ENCODE peak calls at places on chromosomes 16 and 17, in five cellular contexts. One of them, this sample, is unnamed.

GRCh38 chr17:36525888-36526287 is 8.8 kb downstream of the MYO19 start:
- DNase-seq in IMR-90: no peak
- DNase-seq in brain microvascular endothelial cell: no peak
- DNase-seq in BJ: no peak
- DNase-seq in uterus: no peak
- DNase-seq in this sample: no peak

GRCh38 chr17:27541326-27542023 is 85.2 kb downstream of the KSR1 start:
- DNase-seq in IMR-90: no peak
- DNase-seq in brain microvascular endothelial cell: no peak
- DNase-seq in BJ: no peak
- DNase-seq in uterus: no peak
- DNase-seq in this sample: no peak

GRCh38 chr16:17222756-17223411 is 247.9 kb downstream of the XYLT1 start:
- DNase-seq in IMR-90: no peak
- DNase-seq in brain microvascular endothelial cell: no peak
- DNase-seq in BJ: no peak
- DNase-seq in uterus: no peak
- DNase-seq in this sample: no peak

GRCh38 chr16:25106567-25107465 is 4.7 kb upstream of the LCMT1 start:
- DNase-seq in IMR-90: peak; percentile 77
- DNase-seq in brain microvascular endothelial cell: peak; percentile 85
- DNase-seq in BJ: no peak
- DNase-seq in uterus: peak; percentile 95
- DNase-seq in this sample: peak; percentile 86

GRCh38 chr16:71498031-71498430 is 8.9 kb upstream of the ZNF19 start:
- DNase-seq in IMR-90: no peak
- DNase-seq in brain microvascular endothelial cell: no peak
- DNase-seq in BJ: no peak
- DNase-seq in uterus: no peak
- DNase-seq in this sample: no peak

GRCh38 chr16:30748634-30749445 is 615 bp downstream of the PHKG2 start:
- DNase-seq in IMR-90: peak; percentile 52
- DNase-seq in brain microvascular endothelial cell: peak; percentile 43
- DNase-seq in BJ: no peak
- DNase-seq in uterus: peak; percentile 47
- DNase-seq in this sample: peak; percentile 57

GRCh38 chr16:49587051-49587450 is 213.4 kb downstream of the C16orf78 start:
- DNase-seq in IMR-90: no peak
- DNase-seq in brain microvascular endothelial cell: no peak
- DNase-seq in BJ: no peak
- DNase-seq in uterus: no peak
- DNase-seq in this sample: no peak

GRCh38 chr17:15213381-15214087 is 51.6 kb downstream of the PMP22 start:
- DNase-seq in IMR-90: peak; percentile 16
- DNase-seq in brain microvascular endothelial cell: peak; percentile 26
- DNase-seq in BJ: no peak
- DNase-seq in uterus: no peak
- DNase-seq in this sample: peak; percentile 67

GRCh38 chr17:60602385-60602742 is 2.4 kb downstream of the PPM1D start:
- DNase-seq in IMR-90: no peak
- DNase-seq in brain microvascular endothelial cell: peak; percentile 6
- DNase-seq in BJ: no peak
- DNase-seq in uterus: no peak
- DNase-seq in this sample: peak; percentile 12

GRCh38 chr17:64641499-64641898 is 20.6 kb downstream of the SMURF2 start:
- DNase-seq in IMR-90: peak; percentile 91
- DNase-seq in brain microvascular endothelial cell: peak; percentile 85
- DNase-seq in BJ: peak; percentile 54
- DNase-seq in uterus: no peak
- DNase-seq in this sample: peak; percentile 86

GRCh38 chr17:49209061-49209571 is 1.3 kb downstream of the GNGT2 start:
- DNase-seq in IMR-90: no peak
- DNase-seq in brain microvascular endothelial cell: no peak
- DNase-seq in BJ: no peak
- DNase-seq in uterus: no peak
- DNase-seq in this sample: no peak

GRCh38 chr17:15998031-15998574 is 1.4 kb downstream of the ZSWIM7 start:
- DNase-seq in IMR-90: no peak
- DNase-seq in brain microvascular endothelial cell: no peak
- DNase-seq in BJ: no peak
- DNase-seq in uterus: no peak
- DNase-seq in this sample: no peak

GRCh38 chr17:43772877-43773648 is 5.7 kb downstream of the DUSP3 start:
- DNase-seq in IMR-90: no peak
- DNase-seq in brain microvascular endothelial cell: no peak
- DNase-seq in BJ: no peak
- DNase-seq in uterus: no peak
- DNase-seq in this sample: no peak

GRCh38 chr16:71933913-71934696 is 38.8 kb downstream of the IST1 start:
- DNase-seq in IMR-90: peak; percentile 79
- DNase-seq in brain microvascular endothelial cell: peak; percentile 57
- DNase-seq in BJ: no peak
- DNase-seq in uterus: no peak
- DNase-seq in this sample: peak; percentile 86

GRCh38 chr17:43905400-43905984 is 1.8 kb downstream of the MPP2 start:
- DNase-seq in IMR-90: no peak
- DNase-seq in brain microvascular endothelial cell: no peak
- DNase-seq in BJ: no peak
- DNase-seq in uterus: no peak
- DNase-seq in this sample: no peak

GRCh38 chr17:16328997-16329396 is 24.3 kb downstream of the CENPV start:
- DNase-seq in IMR-90: no peak
- DNase-seq in brain microvascular endothelial cell: no peak
- DNase-seq in BJ: no peak
- DNase-seq in uterus: no peak
- DNase-seq in this sample: no peak

GRCh38 chr17:8118769-8119574 is 658 bp upstream of the ALOXE3 start:
- DNase-seq in IMR-90: peak; percentile 80
- DNase-seq in brain microvascular endothelial cell: peak; percentile 85
- DNase-seq in BJ: no peak
- DNase-seq in uterus: peak; percentile 90
- DNase-seq in this sample: peak; percentile 83

GRCh38 chr17:3027786-3028532 is 35.4 kb downstream of the OR1D5 start:
- DNase-seq in IMR-90: no peak
- DNase-seq in brain microvascular endothelial cell: no peak
- DNase-seq in BJ: no peak
- DNase-seq in uterus: no peak
- DNase-seq in this sample: no peak

GRCh38 chr16:58024673-58025350 is 742 bp upstream of the MMP15 start:
- DNase-seq in IMR-90: no peak
- DNase-seq in brain microvascular endothelial cell: no peak
- DNase-seq in BJ: no peak
- DNase-seq in uterus: no peak
- DNase-seq in this sample: peak; percentile 20

GRCh38 chr17:16428098-16428882 is 12.9 kb downstream of the TRPV2 start:
- DNase-seq in IMR-90: peak; percentile 59
- DNase-seq in brain microvascular endothelial cell: no peak
- DNase-seq in BJ: no peak
- DNase-seq in uterus: peak; percentile 52
- DNase-seq in this sample: peak; percentile 68

GRCh38 chr17:21119247-21119944 is 7.4 kb upstream of the DHRS7B start:
- DNase-seq in IMR-90: peak; percentile 61
- DNase-seq in brain microvascular endothelial cell: peak; percentile 52
- DNase-seq in BJ: no peak
- DNase-seq in uterus: peak; percentile 80
- DNase-seq in this sample: peak; percentile 78

GRCh38 chr17:81000631-81001357 is 9.2 kb downstream of the CHMP6 start:
- DNase-seq in IMR-90: no peak
- DNase-seq in brain microvascular endothelial cell: no peak
- DNase-seq in BJ: no peak
- DNase-seq in uterus: no peak
- DNase-seq in this sample: no peak

GRCh38 chr17:1071103-1071825 is 74.3 kb downstream of the TIMM22 start:
- DNase-seq in IMR-90: no peak
- DNase-seq in brain microvascular endothelial cell: no peak
- DNase-seq in BJ: no peak
- DNase-seq in uterus: no peak
- DNase-seq in this sample: no peak

GRCh38 chr16:1635070-1635469 is 22.9 kb downstream of the CRAMP1 start:
- DNase-seq in IMR-90: no peak
- DNase-seq in brain microvascular endothelial cell: peak; percentile 19
- DNase-seq in BJ: no peak
- DNase-seq in uterus: no peak
- DNase-seq in this sample: no peak

GRCh38 chr17:21108651-21109050 is 18.1 kb upstream of the DHRS7B start:
- DNase-seq in IMR-90: no peak
- DNase-seq in brain microvascular endothelial cell: no peak
- DNase-seq in BJ: no peak
- DNase-seq in uterus: no peak
- DNase-seq in this sample: no peak

GRCh38 chr17:3603119-3603869 is 5.9 kb downstream of the TRPV1 start:
- DNase-seq in IMR-90: peak; percentile 84
- DNase-seq in brain microvascular endothelial cell: peak; percentile 38
- DNase-seq in BJ: peak; percentile 62
- DNase-seq in uterus: no peak
- DNase-seq in this sample: peak; percentile 74

GRCh38 chr17:82338858-82339633 is 5.5 kb upstream of the SECTM1 start:
- DNase-seq in IMR-90: peak; percentile 71
- DNase-seq in brain microvascular endothelial cell: peak; percentile 72
- DNase-seq in BJ: no peak
- DNase-seq in uterus: peak; percentile 75
- DNase-seq in this sample: peak; percentile 73

DNA sequence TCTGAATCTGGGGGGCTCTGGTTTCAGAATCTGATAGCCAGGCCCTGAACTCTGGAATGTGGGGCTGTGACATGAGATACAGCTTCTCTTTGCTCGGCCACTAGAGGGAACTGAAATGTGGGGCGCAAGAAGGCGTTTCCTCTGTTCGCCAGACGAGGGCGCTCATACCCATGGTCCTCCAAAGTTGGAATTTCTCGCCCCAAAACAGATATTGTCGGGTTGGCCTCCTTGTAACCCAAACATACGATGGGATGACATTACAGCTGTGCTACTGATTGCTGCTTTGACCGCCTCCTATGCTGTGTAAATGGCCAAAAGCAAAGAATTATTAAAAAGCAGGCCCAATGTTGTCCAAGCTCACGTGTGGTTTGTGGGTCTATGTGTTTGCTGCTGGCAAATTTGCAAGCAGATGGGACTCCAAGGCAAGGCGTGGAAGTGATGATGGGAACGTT is 13.1 kb upstream of the MSI2 start:
- DNase-seq in IMR-90: peak; percentile 60
- DNase-seq in brain microvascular endothelial cell: peak; percentile 61
- DNase-seq in BJ: no peak
- DNase-seq in uterus: peak; percentile 58
- DNase-seq in this sample: peak; percentile 78
- TF ChIP-seq CTCF in IMR-90: peak; percentile 100
- TF ChIP-seq CTCF in brain microvascular endothelial cell: peak; percentile 100
- TF ChIP-seq CTCF in BJ: peak; percentile 100
- TF ChIP-seq CTCF in uterus: peak; percentile 90
- TF ChIP-seq CTCF in this sample: peak; percentile 100

GRCh38 chr16:87490091-87490798 is 2.6 kb downstream of the ZCCHC14 start:
- DNase-seq in IMR-90: no peak
- DNase-seq in brain microvascular endothelial cell: no peak
- DNase-seq in BJ: no peak
- DNase-seq in uterus: no peak
- DNase-seq in this sample: peak; percentile 12
- H3K4me3 ChIP-seq in IMR-90: peak overlapping the region; percentile 67
- H3K4me3 ChIP-seq in brain microvascular endothelial cell: peak overlapping the region; percentile 57
- H3K4me3 ChIP-seq in BJ: peak overlapping the region; percentile 45
- H3K4me3 ChIP-seq in uterus: peak overlapping the region; percentile 45
- H3K4me3 ChIP-seq in this sample: peak overlapping the region; percentile 55

DNA sequence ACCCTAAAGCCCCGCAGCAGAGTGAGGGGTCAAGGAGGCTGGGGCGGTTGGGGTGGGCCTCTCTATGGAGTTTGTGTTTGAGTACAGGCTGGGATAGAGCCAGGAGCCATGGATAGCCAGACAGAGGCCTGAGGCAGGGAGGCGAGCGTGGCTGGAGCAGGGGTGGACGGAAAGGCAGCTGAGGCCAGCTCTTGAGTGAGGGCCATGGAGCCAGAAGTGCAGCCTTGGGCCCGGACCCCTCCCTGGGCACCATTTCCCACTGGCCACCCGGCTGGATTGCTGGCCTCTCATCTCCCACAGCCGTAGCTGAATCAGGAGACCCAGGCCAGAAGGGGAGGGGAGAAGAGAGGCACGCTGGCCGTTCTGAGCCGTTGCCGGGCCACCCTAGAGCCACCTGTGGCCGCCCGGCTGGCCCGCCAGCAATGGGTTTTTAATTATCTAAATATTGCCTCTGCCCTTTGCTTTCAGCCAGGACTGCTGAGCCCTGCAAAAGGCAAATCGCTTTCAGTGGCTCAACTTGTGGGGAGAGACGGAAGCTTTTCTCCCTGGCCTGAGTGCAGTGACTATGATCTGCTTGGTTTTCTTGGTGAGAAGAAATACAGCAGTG is 75.2 kb upstream of the GSE1 start:
- DNase-seq in IMR-90: no peak
- DNase-seq in brain microvascular endothelial cell: no peak
- DNase-seq in BJ: no peak
- DNase-seq in uterus: no peak
- DNase-seq in this sample: no peak
- TF ChIP-seq CTCF in IMR-90: no peak
- TF ChIP-seq CTCF in brain microvascular endothelial cell: no peak
- TF ChIP-seq CTCF in BJ: no peak
- TF ChIP-seq CTCF in uterus: no peak
- TF ChIP-seq CTCF in this sample: no peak

GRCh38 chr16:7374614-7375174 is 42.0 kb downstream of the RBFOX1 start:
- DNase-seq in IMR-90: no peak
- DNase-seq in brain microvascular endothelial cell: no peak
- DNase-seq in BJ: no peak
- DNase-seq in uterus: no peak
- DNase-seq in this sample: no peak

GRCh38 chr16:7380907-7381306 is 48.3 kb downstream of the RBFOX1 start:
- DNase-seq in IMR-90: no peak
- DNase-seq in brain microvascular endothelial cell: no peak
- DNase-seq in BJ: no peak
- DNase-seq in uterus: no peak
- DNase-seq in this sample: no peak

GRCh38 chr16:7376227-7376626 is 43.6 kb downstream of the RBFOX1 start:
- DNase-seq in IMR-90: no peak
- DNase-seq in brain microvascular endothelial cell: no peak
- DNase-seq in BJ: no peak
- DNase-seq in uterus: no peak
- DNase-seq in this sample: no peak

GRCh38 chr16:7377231-7377630 is 44.6 kb downstream of the RBFOX1 start:
- DNase-seq in IMR-90: no peak
- DNase-seq in brain microvascular endothelial cell: no peak
- DNase-seq in BJ: no peak
- DNase-seq in uterus: no peak
- DNase-seq in this sample: no peak

DNA sequence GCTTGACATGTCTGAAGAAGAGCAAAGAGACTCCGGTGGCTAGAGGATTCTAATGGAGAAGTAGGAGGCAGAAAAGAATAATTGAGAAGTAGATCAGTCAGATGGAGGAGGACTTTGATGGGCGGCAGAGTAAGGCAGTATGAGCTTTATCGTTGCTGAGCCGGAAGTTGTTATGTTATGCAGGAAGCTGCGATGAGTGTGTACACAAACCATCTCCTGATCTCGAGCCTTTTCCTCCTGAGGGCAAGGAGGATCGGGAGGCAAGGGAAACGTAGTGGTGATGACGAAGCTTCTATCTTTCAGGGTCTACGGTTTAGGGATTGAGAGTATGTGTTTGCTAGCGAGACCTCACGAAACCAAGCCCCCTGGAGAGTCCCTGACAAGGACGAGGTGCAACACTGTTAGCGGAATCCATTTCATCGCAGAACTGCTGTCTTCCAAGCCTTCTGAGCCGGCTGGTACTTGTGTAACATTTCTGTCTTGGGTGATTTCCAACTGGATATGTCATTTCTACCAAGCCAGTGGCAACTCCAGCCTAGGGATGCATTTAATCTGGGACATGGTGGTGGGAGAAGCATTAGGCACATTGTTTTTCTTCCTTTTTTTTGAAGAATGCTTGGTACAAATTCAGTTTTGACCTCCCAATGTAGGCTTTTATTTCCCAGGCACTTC is 45.5 kb downstream of the RBFOX1 start:
- DNase-seq in IMR-90: no peak
- DNase-seq in brain microvascular endothelial cell: no peak
- DNase-seq in BJ: no peak
- DNase-seq in uterus: no peak
- DNase-seq in this sample: no peak
- H3K4me3 ChIP-seq in IMR-90: no peak overlapping the region
- H3K4me3 ChIP-seq in brain microvascular endothelial cell: no peak overlapping the region
- H3K4me3 ChIP-seq in BJ: no peak overlapping the region
- H3K4me3 ChIP-seq in uterus: no peak overlapping the region
- H3K4me3 ChIP-seq in this sample: no peak overlapping the region